ENCODE peak calls at places on chromosomes 5 and 9, in four cellular contexts. E, R, B and W are unnamed samples.

GRCh38 chr5:178471666-178472065 is 118.5 kb downstream of the COL23A1 start:
- DNase-seq in E (no peak), R (no peak), B (no peak), W (no peak)

GRCh38 chr5:6159864-6160199 is 218.5 kb downstream of the MED10 start:
- DNase-seq in E (no peak), R (no peak), B (no peak), W (no peak)

GRCh38 chr9:113416149-113416726 is 5.7 kb downstream of the C9orf43 start:
- DNase-seq in E (no peak), R (no peak), B (no peak), W (no peak)

GRCh38 chr9:136805207-136805740 is 2.5 kb upstream of the RABL6 start:
- DNase-seq in E (no peak), R (no peak), B (no peak), W (no peak)

GRCh38 chr9:127185181-127185580 is 62.7 kb upstream of the ANGPTL2 start:
- DNase-seq in E (no peak), R (no peak), B (no peak), W (no peak)

GRCh38 chr9:123749580-123750202 is 180.2 kb downstream of the DENND1A start:
- DNase-seq in E (no peak), R (no peak), B (no peak), W (no peak)

GRCh38 chr9:100714372-100715099 is 136.7 kb downstream of the CAVIN4 start:
- DNase-seq in E (peak; percentile 69), R (peak; percentile 58), B (no peak), W (peak; percentile 40)

GRCh38 chr9:121812159-121812735 is 160.8 kb downstream of the DAB2IP start:
- DNase-seq in E (no peak), R (no peak), B (peak; percentile 63), W (no peak)

GRCh38 chr9:33165263-33166151 is 1.6 kb downstream of the B4GALT1 start:
- DNase-seq in E (peak; percentile 68), R (peak; percentile 61), B (peak; percentile 87), W (peak; percentile 92)

GRCh38 chr9:37715260-37715659 is 38.3 kb upstream of the TRMT10B start:
- DNase-seq in E (no peak), R (no peak), B (no peak), W (no peak)

GRCh38 chr5:143800715-143801114 is 11.2 kb upstream of the HMHB1 start:
- DNase-seq in E (no peak), R (no peak), B (no peak), W (no peak)

GRCh38 chr5:2852446-2852845 is 101.0 kb upstream of the IRX2 start:
- DNase-seq in E (no peak), R (no peak), B (peak; percentile 65), W (no peak)

GRCh38 chr5:53109041-53109435 is 519 bp downstream of the MOCS2 start:
- DNase-seq in E (no peak), R (no peak), B (no peak), W (peak; percentile 44)

GRCh38 chr5:10676224-10676623 is 84.8 kb downstream of the DAP start:
- DNase-seq in E (no peak), R (no peak), B (peak; percentile 76), W (no peak)
- TF ChIP-seq POLR2A in E (no peak), R (no peak), B (no peak), W (no peak)

GRCh38 chr5:73118331-73119011 is 1.9 kb upstream of the TMEM171 start:
- DNase-seq in E (peak; percentile 23), R (peak; percentile 44), B (no peak), W (no peak)

GRCh38 chr5:73121109-73121443 is 701 bp downstream of the TMEM171 start:
- DNase-seq in E (no peak), R (no peak), B (no peak), W (no peak)

GRCh38 chr5:73122875-73123810 is 2.8 kb downstream of the TMEM171 start:
- DNase-seq in E (no peak), R (no peak), B (peak; percentile 77), W (no peak)

GRCh38 chr5:73119492-73120157 is 750 bp upstream of the TMEM171 start:
- DNase-seq in E (peak; percentile 35), R (peak; percentile 73), B (no peak), W (no peak)

DNA sequence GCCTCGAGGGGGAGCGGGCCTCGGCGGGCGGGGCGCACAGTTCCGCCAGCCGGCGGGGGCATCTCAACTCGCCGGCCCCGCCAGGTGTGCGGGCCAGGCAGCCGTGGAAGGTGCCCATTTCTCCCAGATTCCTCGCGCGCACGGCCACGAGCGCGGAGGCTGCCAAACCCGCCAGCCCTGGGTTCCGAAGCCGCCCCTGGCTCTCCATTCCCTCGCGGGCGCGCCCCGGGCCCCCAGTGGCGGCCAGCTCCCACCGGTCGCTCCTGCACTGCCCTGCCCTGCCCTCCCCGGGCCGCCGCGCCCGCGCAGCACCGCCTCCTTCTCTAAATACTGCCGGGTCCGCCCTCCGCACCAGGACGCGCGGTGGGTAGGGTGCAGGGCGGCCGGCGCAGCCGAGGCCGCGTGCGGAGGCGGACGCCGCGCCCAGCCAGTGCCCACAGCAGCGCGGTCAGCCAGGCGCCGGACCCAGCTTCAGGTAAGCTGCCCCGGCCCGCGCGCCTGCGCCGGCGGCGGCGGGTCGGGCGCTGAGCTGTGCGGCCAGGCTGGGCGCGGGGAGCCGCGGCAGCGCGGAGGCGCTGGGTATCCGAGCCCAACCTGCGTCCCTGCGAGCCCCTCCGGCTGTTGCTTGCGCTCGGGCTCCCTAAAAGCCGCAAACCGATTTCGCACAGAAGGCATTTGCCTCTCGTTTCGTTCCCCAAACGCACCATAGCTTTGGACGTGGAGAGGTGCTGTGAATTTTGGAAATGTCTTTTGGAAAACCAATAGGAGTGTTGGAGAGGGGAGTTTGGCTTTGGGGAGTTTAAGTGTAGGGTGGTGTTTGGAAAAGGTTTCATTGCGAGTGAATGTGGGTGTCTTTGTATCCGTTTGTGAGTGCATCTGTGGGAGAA is at the start of gene TMEM171:
- DNase-seq in E (peak; percentile 54), R (peak; percentile 82), B (no peak), W (peak; percentile 56)
- TF ChIP-seq POLR2A in E (peak; percentile 22), R (no peak), B (no peak), W (no peak)

GRCh38 chr5:119532637-119533036 is 80.3 kb downstream of the HSD17B4 start:
- DNase-seq in E (no peak), R (no peak), B (no peak), W (no peak)
- TF ChIP-seq POLR2A in E (no peak), R (no peak), B (no peak), W (no peak)

GRCh38 chr5:90131734-90132133 is 277.8 kb downstream of the CETN3 start:
- DNase-seq in E (no peak), R (no peak), B (no peak), W (no peak)
- TF ChIP-seq POLR2A in E (no peak), R (no peak), B (no peak), W (no peak)

GRCh38 chr5:77776606-77777206 is 567 bp upstream of the TBCA start:
- DNase-seq in E (no peak), R (no peak), B (no peak), W (no peak)

GRCh38 chr5:77777911-77778310 is 1.8 kb upstream of the TBCA start:
- DNase-seq in E (no peak), R (no peak), B (no peak), W (no peak)

GRCh38 chr5:77774981-77775772 is 962 bp downstream of the TBCA start:
- DNase-seq in E (no peak), R (no peak), B (no peak), W (peak; percentile 85)

GRCh38 chr5:77777281-77777892 is 1.2 kb upstream of the TBCA start:
- DNase-seq in E (no peak), R (no peak), B (no peak), W (no peak)

GRCh38 chr5:77775773-77776605 is at the start of gene TBCA:
- DNase-seq in E (peak; percentile 87), R (peak; percentile 88), B (peak; percentile 97), W (peak; percentile 96)
- TF ChIP-seq POLR2A in E (peak; percentile 84), R (no peak), B (no peak), W (peak; percentile 92)

DNA sequence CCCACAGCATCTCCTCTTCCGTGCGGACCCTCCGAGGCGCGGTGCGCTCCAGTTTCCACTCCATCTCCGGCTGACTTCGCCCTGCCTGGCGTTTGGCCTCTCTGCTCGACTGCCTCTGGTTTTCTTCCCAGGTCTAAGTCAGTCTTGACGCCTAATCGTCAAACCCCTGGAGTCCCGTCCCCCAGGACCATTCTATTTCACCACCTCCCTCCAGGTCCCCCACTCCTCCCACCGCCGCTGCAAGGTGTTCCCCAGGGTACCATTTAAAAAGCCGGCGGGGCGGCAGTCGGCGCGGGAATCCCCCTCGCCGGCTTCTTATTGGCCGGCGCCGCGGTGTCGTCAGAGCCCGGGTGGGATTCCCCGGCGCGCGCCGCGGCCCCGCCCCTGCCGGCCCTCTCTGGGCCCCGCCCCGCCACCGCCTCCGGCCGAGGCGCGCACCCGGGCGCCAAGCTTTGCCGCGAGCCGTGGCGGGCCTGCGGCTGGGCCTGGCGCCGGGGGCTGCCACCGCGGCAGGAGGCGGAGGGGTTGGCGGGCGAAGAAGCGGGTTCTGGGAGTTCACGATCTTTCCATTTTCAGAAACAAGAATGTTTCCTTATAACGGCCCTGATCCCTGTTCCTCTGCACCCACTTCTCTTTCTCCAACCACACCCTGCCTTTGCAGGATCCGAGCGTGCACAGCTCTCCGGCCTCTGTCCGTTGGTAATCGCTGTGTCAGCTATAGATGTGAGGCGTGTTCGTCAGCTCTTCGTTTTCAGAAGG is at the start of gene CDC20B:
- DNase-seq in E (peak; percentile 74), R (peak; percentile 78), B (peak; percentile 87), W (peak; percentile 78)
- TF ChIP-seq POLR2A in E (peak; percentile 72), R (no peak), B (no peak), W (no peak)